ENCODE peak calls at places on chromosomes 16 and 17, in six cellular contexts. F is tibial nerve, V is GM06990, I is heart left ventricle, T is left lung, O is AG04449. L is an unnamed sample.

GRCh38 chr17:82399030-82399429 is 19.1 kb upstream of the HEXD start:
- DNase-seq in F (peak; percentile 41), V (no peak), I (peak; percentile 72), T (peak; percentile 65), O (peak; percentile 33), L (no peak)

GRCh38 chr16:64122177-64122576 is 999.7 kb downstream of the CDH11 start:
- DNase-seq in F (no peak), V (no peak), I (no peak), T (no peak), O (no peak), L (no peak)

GRCh38 chr17:41910701-41911391 is 7.9 kb downstream of the ACLY start:
- DNase-seq in F (no peak), V (no peak), I (no peak), T (no peak), O (peak; percentile 93), L (no peak)

GRCh38 chr17:8654822-8655221 is 24.3 kb upstream of the MYH10 start:
- DNase-seq in F (no peak), V (no peak), I (no peak), T (no peak), O (no peak), L (no peak)

GRCh38 chr16:49461517-49461951 is 87.9 kb downstream of the C16orf78 start:
- DNase-seq in F (no peak), V (no peak), I (peak; percentile 18), T (peak; percentile 57), O (no peak), L (no peak)

GRCh38 chr17:75617218-75617617 is 16.0 kb upstream of the SMIM5 start:
- DNase-seq in F (no peak), V (no peak), I (no peak), T (no peak), O (no peak), L (no peak)

GRCh38 chr17:78127888-78128615 is 503 bp downstream of the TMC6 start:
- DNase-seq in F (no peak), V (peak; percentile 54), I (no peak), T (peak; percentile 88), O (no peak), L (no peak)

GRCh38 chr17:1482686-1483445 is 9.6 kb downstream of the MYO1C start:
- DNase-seq in F (no peak), V (no peak), I (no peak), T (peak; percentile 63), O (no peak), L (no peak)

GRCh38 chr17:73560661-73561060 is 83.6 kb downstream of the SDK2 start:
- DNase-seq in F (no peak), V (no peak), I (no peak), T (peak; percentile 54), O (no peak), L (no peak)

GRCh38 chr16:6165330-6165984 is 1067.9 kb upstream of the EEF2KMT start:
- DNase-seq in F (no peak), V (no peak), I (no peak), T (no peak), O (no peak), L (no peak)

GRCh38 chr17:75024686-75025397 is 12.4 kb downstream of the MRPL58 start:
- DNase-seq in F (no peak), V (no peak), I (no peak), T (no peak), O (no peak), L (no peak)

GRCh38 chr17:79809530-79810137 is 12.8 kb upstream of the CBX8 start:
- DNase-seq in F (no peak), V (no peak), I (no peak), T (no peak), O (no peak), L (no peak)

GRCh38 chr17:68295086-68295485 is 3.8 kb downstream of the ARSG start:
- DNase-seq in F (no peak), V (no peak), I (no peak), T (no peak), O (no peak), L (no peak)

GRCh38 chr17:17021194-17021863 is 20.9 kb upstream of the MPRIP start:
- DNase-seq in F (peak; percentile 55), V (no peak), I (peak; percentile 73), T (peak; percentile 77), O (no peak), L (no peak)

GRCh38 chr17:41061969-41062368 is 2.1 kb upstream of the KRTAP2-3 start:
- DNase-seq in F (no peak), V (no peak), I (no peak), T (no peak), O (peak; percentile 99), L (no peak)

GRCh38 chr17:63649813-63650212 is 27.6 kb downstream of the MAP3K3 start:
- DNase-seq in F (no peak), V (no peak), I (no peak), T (no peak), O (no peak), L (no peak)

GRCh38 chr17:48522031-48522593 is 8.7 kb downstream of the HOXB1 start:
- DNase-seq in F (no peak), V (no peak), I (peak; percentile 26), T (no peak), O (no peak), L (no peak)

GRCh38 chr17:39332092-39332491 is 69.3 kb downstream of the FBXL20 start:
- DNase-seq in F (no peak), V (no peak), I (no peak), T (no peak), O (no peak), L (no peak)
- TF ChIP-seq CTCF in F (no peak), V (no peak), I (no peak), T (no peak), O (no peak), L (no peak)

DNA sequence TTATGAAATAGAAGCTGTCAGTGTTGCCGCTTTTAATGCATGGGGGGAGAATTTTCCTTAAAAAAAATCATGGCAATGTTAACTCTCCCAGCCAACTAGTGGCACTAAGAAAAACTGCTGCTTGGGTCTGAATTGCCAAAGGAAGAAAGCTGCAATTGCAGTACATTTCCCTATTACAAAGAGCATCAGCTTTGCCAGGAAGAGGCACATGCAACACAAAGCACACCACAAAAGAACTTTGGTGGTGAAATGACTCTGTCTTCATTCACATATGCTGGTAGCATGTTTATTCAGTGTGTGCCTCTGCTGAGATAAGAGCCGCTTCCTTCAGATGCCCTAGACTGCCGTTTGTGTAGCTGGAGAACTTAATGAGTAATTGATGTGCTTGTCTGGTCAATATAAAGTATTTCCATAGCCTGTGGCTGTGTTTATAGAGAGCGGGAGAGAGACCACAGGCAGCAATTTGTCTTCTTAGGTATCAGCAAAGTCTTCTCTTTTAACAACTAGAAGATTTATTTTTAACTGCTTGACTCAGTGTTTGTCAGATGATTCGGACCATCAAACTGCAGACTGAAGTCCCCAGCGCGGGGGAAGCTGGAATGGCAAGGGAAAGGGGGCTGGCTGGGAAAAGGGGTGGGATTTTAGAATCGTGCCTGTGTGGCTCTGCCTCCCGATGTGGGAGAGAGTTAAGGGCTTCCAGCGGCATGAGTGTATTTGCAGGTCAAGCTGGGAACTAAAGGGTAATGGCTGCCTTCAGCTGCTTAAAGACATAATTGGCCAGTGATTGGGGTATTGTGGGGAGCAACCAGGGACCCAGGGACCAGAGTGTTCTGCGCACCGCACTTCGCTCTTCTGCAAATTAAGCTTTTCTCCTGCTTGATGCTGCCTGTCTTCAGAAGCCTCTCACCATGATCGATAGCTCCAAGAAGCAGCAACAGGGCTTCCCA is 115.2 kb downstream of the MRTFB start:
- DNase-seq in F (no peak), V (no peak), I (peak; percentile 37), T (no peak), O (no peak), L (no peak)
- TF ChIP-seq CTCF in F (peak; percentile 23), V (peak; percentile 17), I (peak; percentile 28), T (peak; percentile 38), O (peak; percentile 47), L (no peak)

DNA sequence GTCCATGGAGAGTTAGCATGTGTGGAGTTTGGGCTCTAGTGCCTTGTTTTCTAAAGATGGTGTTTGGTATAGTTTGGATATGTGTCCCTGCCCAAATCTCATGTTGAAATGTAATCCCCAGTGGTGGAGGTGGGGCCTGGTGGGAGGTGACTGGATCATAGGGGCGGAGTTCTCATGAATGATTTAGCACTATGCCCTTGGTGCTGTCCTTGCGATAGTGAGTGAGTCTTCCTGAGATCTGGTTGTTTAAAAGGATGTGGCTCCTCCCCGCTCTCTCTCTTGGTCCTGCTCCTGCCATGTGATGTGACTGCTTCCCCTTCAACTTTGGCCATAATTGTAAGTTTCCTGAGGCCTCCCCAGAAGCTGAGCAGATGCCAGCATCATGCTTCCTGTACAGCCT is 8.9 kb upstream of the ZNF19 start:
- DNase-seq in F (no peak), V (no peak), I (no peak), T (no peak), O (no peak), L (no peak)
- TF ChIP-seq CTCF in F (no peak), V (no peak), I (no peak), T (no peak), O (no peak), L (no peak)

GRCh38 chr16:65704866-65705265 is 583.0 kb upstream of the CDH11 start:
- DNase-seq in F (no peak), V (no peak), I (no peak), T (no peak), O (no peak), L (no peak)
- TF ChIP-seq CTCF in F (no peak), V (no peak), I (no peak), T (no peak), O (peak; percentile 21), L (no peak)

DNA sequence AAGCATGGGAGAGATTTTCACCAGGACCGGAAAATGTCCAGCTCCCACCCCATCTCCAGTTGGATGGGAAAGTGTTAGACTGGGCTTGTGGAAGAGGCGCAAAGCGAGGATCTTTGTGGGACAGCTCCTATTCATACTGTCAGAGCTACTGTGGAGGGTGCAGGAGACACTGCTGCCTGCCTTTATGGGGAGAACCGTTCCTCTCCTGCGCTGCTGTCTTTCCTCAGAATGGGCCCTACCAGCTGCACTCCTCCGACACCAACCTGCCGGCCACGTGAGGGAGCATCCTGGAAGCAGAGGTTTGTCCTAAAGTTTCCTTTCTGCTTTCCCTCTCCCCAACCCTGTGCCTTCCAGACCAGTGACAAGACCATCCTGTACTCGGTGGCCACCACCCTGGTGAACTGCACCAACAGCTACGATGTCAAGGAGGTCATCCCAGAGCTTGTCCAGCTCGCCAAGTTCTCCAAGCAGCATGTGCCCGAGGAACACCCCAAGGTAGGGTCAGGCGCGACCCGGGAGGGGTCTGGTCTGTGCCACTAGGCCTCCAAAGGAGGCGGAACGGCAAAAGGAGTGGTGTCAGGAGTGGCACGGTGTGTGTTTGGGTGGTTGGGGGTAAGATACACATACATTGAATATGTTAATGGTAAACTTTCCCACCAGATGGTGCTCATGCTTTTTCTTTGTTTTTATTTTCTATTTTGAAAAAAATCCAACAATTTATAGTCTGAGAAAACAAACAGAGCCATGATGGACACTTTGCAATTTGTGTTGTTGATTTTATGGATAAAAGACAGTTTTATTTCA is 23.0 kb downstream of the SLC35G3 start:
- DNase-seq in F (no peak), V (peak; percentile 24), I (no peak), T (no peak), O (no peak), L (peak; percentile 63)
- TF ChIP-seq CTCF in F (peak; percentile 37), V (peak; percentile 19), I (no peak), T (no peak), O (no peak), L (no peak)

L was measured in GM13976.